ENCODE peak calls at places on chromosome 3, in five cellular contexts. V, R, W, L and A are unnamed samples.

GRCh38 chr3:136070953-136071949 is 105.7 kb downstream of the PPP2R3A start:
- DNase-seq in V (peak), R (peak), W (no peak), L (peak), A (no peak)

GRCh38 chr3:9396301-9396631 is 1.1 kb upstream of the SETD5 start:
- DNase-seq in V (peak), R (peak), W (no peak), L (peak), A (peak)

GRCh38 chr3:171950373-171950772 is 89.0 kb upstream of the FNDC3B start:
- DNase-seq in V (peak), R (peak), W (no peak), L (no peak), A (no peak)

GRCh38 chr3:13667330-13667729 is 118.4 kb downstream of the FBLN2 start:
- DNase-seq in V (no peak), R (no peak), W (no peak), L (no peak), A (no peak)

GRCh38 chr3:42195879-42196330 is 70.1 kb downstream of the CCK start:
- DNase-seq in V (peak), R (no peak), W (no peak), L (no peak), A (peak)

GRCh38 chr3:108662141-108662738 is 72.7 kb downstream of the DZIP3 start:
- DNase-seq in V (peak), R (peak), W (peak), L (no peak), A (peak)

GRCh38 chr3:34011171-34012101 is 213.0 kb downstream of the PDCD6IP start:
- DNase-seq in V (peak), R (peak), W (no peak), L (no peak), A (no peak)

GRCh38 chr3:43872901-43873300 is 182.2 kb downstream of the ABHD5 start:
- DNase-seq in V (peak), R (peak), W (no peak), L (no peak), A (no peak)

GRCh38 chr3:72591522-72592421 is 256.5 kb downstream of the SHQ1 start:
- DNase-seq in V (peak), R (peak), W (peak), L (peak), A (no peak)

GRCh38 chr3:184620799-184621119 is 59.2 kb downstream of the EPHB3 start:
- DNase-seq in V (no peak), R (no peak), W (no peak), L (no peak), A (no peak)

GRCh38 chr3:165210132-165210531 is 13.9 kb upstream of the SLITRK3 start:
- DNase-seq in V (no peak), R (no peak), W (no peak), L (no peak), A (no peak)

GRCh38 chr3:192410684-192410960 is 316.7 kb downstream of the FGF12 start:
- DNase-seq in V (no peak), R (no peak), W (no peak), L (no peak), A (no peak)

GRCh38 chr3:5330152-5330810 is 142.8 kb downstream of the EDEM1 start:
- DNase-seq in V (peak), R (peak), W (no peak), L (no peak), A (no peak)

GRCh38 chr3:97138914-97139541 is 324.6 kb downstream of the EPHA6 start:
- DNase-seq in V (no peak), R (no peak), W (no peak), L (no peak), A (no peak)

GRCh38 chr3:195028877-195029606 is 241.9 kb downstream of the XXYLT1 start:
- DNase-seq in V (no peak), R (no peak), W (no peak), L (no peak), A (no peak)

GRCh38 chr3:27360113-27361078 is 8.8 kb downstream of the NEK10 start:
- DNase-seq in V (peak), R (peak), W (no peak), L (no peak), A (no peak)

GRCh38 chr3:183692436-183692835 is 5.2 kb upstream of the YEATS2 start:
- DNase-seq in V (no peak), R (no peak), W (no peak), L (no peak), A (no peak)

GRCh38 chr3:196688349-196688748 is 23.7 kb downstream of the CEP19 start:
- DNase-seq in V (peak), R (peak), W (no peak), L (no peak), A (no peak)

GRCh38 chr3:42708611-42709151 is 6.1 kb upstream of the HHATL start:
- DNase-seq in V (no peak), R (no peak), W (no peak), L (no peak), A (no peak)

GRCh38 chr3:32105291-32106131 is 909 bp upstream of the GPD1L start:
- DNase-seq in V (peak), R (no peak), W (no peak), L (no peak), A (no peak)

GRCh38 chr3:195077611-195078540 is 193.1 kb downstream of the XXYLT1 start:
- DNase-seq in V (no peak), R (no peak), W (no peak), L (no peak), A (no peak)

GRCh38 chr3:135895106-135895733 is 70.3 kb upstream of the PPP2R3A start:
- DNase-seq in V (peak), R (peak), W (peak), L (peak), A (peak)

GRCh38 chr3:146161725-146162047 is 702 bp upstream of the PLOD2 start:
- DNase-seq in V (peak), R (peak), W (peak), L (peak), A (no peak)

DNA sequence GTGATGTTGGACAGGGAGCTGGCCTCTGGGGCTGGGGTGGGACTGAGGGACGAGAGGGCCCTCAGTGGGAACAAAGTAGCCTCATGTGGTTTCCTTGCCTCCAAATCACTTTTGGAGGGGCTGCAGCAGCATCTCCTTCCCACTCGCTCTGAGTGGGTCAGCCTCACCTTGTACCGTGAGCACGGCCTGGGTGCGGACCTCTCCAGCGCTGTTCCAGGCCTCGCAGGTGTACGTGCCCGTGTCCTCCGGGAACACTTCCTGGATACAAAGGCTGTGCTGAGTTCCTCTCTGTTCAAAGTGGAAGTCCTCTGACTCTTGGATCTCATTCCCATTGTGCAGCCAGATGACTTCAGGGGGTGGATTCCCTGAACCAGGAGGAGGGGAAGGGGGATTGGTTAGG is 123.7 kb upstream of the HACD2 start:
- DNase-seq in V (no peak), R (no peak), W (no peak), L (no peak), A (no peak)
- TF ChIP-seq CTCF in V (no peak), R (no peak), W (no peak), L (no peak), A (no peak)

GRCh38 chr3:23761440-23761896 is 44.3 kb upstream of the UBE2E1 start:
- DNase-seq in V (peak), R (no peak), W (no peak), L (no peak), A (peak)
- TF ChIP-seq CTCF in V (peak), R (peak), W (no peak), L (no peak), A (peak)

DNA sequence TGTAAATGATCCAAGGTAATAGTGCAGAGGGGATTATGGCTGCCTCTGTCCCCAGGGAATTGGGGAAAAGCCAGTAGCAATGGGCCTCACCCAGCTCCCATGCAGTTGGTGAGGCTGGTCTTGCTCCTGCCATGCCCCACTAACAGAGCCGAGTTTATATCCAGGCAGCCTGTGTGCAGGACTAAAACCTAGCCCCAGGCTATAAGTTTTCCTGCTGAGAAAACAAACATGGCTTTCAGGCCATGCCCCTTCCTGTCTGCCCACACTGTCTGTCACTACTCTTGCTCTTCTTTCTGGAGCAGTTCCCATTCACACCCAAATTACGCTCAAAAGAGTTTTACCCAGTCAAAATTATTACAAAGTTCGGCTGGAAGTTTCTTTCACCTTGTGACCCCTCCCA is 73.5 kb upstream of the SPATA16 start:
- DNase-seq in V (no peak), R (no peak), W (no peak), L (no peak), A (no peak)
- TF ChIP-seq CTCF in V (no peak), R (no peak), W (no peak), L (no peak), A (no peak)

GRCh38 chr3:16174976-16175901 is 759 bp downstream of the GALNT15 start:
- DNase-seq in V (no peak), R (peak), W (no peak), L (no peak), A (no peak)
- TF ChIP-seq CTCF in V (no peak), R (no peak), W (no peak), L (no peak), A (no peak)

DNA sequence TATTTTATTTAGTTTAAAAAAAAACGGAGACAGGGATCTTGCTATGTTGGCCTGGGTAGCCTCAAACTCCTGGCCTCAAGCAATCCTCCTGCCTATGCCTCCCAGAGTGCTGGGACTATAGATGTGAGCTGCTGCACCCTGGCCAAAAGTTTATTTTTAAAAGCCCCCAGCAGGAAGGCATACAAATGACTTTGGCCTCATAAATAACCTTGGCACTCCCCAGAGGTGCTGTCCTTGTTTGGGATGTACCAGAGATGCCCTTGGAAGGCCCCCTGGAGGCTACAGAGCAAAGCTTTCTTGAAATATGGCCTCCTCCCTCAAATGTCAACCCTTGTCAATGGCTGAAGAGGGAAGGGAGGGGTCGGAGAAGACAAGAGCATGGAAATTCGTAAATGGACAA is 14.0 kb upstream of the RTP3 start:
- DNase-seq in V (no peak), R (no peak), W (no peak), L (no peak), A (no peak)
- TF ChIP-seq CTCF in V (no peak), R (no peak), W (no peak), L (no peak), A (no peak)

DNA sequence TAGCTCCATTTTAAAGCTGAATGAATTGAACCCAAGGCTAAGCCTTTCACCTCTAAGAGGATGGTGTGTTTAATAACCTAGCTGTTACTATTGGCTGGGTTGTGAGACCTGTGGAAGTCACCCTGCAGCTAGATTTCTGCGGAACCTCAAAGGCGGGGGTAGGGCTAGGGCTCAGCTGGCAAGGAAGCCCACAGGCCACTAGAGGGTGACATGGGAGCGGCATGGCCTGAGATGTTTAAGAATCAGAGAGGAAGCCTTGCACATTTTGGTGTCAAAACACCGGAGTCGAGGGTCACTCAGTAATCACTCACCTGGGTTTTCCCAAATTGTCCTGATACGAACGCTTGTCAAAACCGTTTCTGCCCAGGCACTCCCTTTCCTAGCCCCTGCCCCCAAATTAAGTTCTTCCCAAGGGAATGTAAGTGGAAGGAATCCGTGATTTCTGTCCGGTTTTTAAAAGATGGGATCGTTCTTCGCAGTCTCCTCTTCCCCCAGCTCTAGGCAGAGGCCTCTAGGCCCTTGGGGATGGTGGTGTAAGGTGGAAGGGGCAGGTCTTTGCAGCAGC is 3.8 kb upstream of the ACAD9 start:
- DNase-seq in V (no peak), R (no peak), W (peak), L (no peak), A (no peak)
- TF ChIP-seq CTCF in V (peak), R (peak), W (peak), L (peak), A (peak)

DNA sequence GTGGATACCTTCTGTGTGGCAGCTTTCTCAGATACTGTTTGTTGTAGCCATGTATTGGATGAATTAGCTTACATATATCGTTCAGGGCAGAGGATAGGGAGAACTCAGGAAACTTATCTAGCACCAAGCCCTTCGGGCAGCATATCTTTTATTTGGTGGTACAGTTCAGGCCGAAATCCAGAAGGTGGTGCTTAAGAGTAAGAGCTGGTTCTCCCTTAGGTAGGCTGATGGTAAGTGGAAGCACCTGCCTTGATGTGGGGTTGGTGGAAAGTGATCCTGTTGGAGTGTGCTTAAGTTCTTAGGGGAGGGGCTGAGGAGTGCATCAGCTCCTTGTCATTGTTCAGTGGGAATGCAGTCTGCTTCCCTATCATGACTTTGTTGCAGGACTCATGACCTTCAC is 187.5 kb downstream of the DOCK3 start:
- DNase-seq in V (no peak), R (no peak), W (no peak), L (no peak), A (no peak)
- TF ChIP-seq CTCF in V (no peak), R (no peak), W (no peak), L (no peak), A (no peak)

GRCh38 chr3:59290358-59290757 is 240.5 kb upstream of the CFAP20DC start:
- DNase-seq in V (no peak), R (peak), W (no peak), L (no peak), A (no peak)

GRCh38 chr3:59289836-59290235 is 240.0 kb upstream of the CFAP20DC start:
- DNase-seq in V (no peak), R (no peak), W (no peak), L (no peak), A (no peak)

DNA sequence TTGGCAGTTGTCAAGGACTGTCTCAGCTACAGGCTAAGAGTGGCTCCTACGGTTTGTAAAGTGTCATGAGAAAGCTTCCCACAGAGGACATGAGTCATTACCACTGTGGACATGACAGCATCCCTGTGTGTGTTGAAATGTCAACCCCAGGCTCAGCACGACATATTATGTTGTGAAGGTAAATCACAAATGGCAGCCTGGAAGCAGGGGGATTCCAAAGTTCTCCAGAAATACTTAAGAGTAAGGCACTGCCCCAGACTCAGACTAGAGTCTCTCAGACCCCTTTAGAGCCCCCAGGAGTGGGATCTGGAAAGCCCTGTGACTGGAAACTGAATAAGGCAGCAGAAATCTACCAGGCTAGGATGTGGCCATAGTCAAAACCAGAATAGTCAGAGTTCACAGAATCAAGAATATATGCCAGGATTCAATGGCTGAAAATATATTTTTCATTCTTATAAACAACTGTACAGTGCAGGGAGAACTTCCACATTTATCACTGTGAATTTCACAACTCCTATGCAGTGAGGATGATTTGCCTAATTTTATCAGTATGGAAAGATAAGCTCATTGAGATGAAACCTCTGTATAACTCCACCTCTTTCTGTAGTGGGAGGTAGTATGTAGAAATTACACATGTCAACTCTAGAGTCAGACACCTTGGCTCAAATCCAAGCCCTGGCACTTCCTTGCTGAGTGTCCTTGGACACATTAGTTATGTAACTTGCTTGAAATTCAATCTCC is 237.1 kb upstream of the CFAP20DC start:
- DNase-seq in V (peak), R (peak), W (no peak), L (no peak), A (no peak)
- TF ChIP-seq CTCF in V (no peak), R (no peak), W (no peak), L (no peak), A (no peak)

GRCh38 chr3:118734664-118735063 is 300.0 kb downstream of the IGSF11 start:
- DNase-seq in V (no peak), R (no peak), W (no peak), L (no peak), A (no peak)

GRCh38 chr3:118740722-118741290 is 293.8 kb downstream of the IGSF11 start:
- DNase-seq in V (no peak), R (no peak), W (no peak), L (no peak), A (no peak)

GRCh38 chr3:118736107-118736506 is 298.5 kb downstream of the IGSF11 start:
- DNase-seq in V (no peak), R (no peak), W (no peak), L (no peak), A (no peak)
- TF ChIP-seq CTCF in V (no peak), R (no peak), W (no peak), L (no peak), A (no peak)